ENCODE peak calls at places on chromosomes 1 and 21, in seven cellular contexts. G, O, R, J, S, H and B are unnamed samples.

GRCh38 chr1:172443666-172444453 is at the start of gene PIGC:
- DNase-seq in G (peak), O (peak), R (peak), J (peak), S (peak), H (peak), B (peak)

GRCh38 chr1:228930479-228930957 is 195.2 kb downstream of the RHOU start:
- DNase-seq in G (no peak), O (no peak), R (no peak), J (no peak), S (no peak), H (no peak), B (no peak)

GRCh38 chr1:23483327-23484252 is at the start of gene ASAP3:
- DNase-seq in G (no peak), O (no peak), R (peak), J (no peak), S (peak), H (peak), B (peak)

GRCh38 chr1:15002325-15002724 is 151.2 kb upstream of the TMEM51 start:
- DNase-seq in G (no peak), O (no peak), R (no peak), J (no peak), S (no peak), H (no peak), B (no peak)

GRCh38 chr1:167278497-167278896 is 57.8 kb downstream of the POU2F1 start:
- DNase-seq in G (no peak), O (no peak), R (no peak), J (no peak), S (no peak), H (no peak), B (no peak)

GRCh38 chr1:243294723-243295121 is 38.9 kb downstream of the SDCCAG8 start:
- DNase-seq in G (no peak), O (no peak), R (no peak), J (no peak), S (no peak), H (no peak), B (peak)

GRCh38 chr1:77467741-77468140 is 185.9 kb downstream of the AK5 start:
- DNase-seq in G (no peak), O (no peak), R (no peak), J (no peak), S (no peak), H (no peak), B (peak)

GRCh38 chr1:197954718-197955418 is 37.7 kb downstream of the LHX9 start:
- DNase-seq in G (peak), O (no peak), R (peak), J (no peak), S (no peak), H (no peak), B (no peak)

GRCh38 chr1:33008051-33008914 is 28.4 kb downstream of the AK2 start:
- DNase-seq in G (peak), O (no peak), R (no peak), J (no peak), S (no peak), H (no peak), B (no peak)

GRCh38 chr1:31155216-31155806 is 84.4 kb downstream of the NKAIN1 start:
- DNase-seq in G (peak), O (no peak), R (peak), J (no peak), S (peak), H (peak), B (peak)

GRCh38 chr1:212127219-212127618 is 91.7 kb downstream of the DTL start:
- DNase-seq in G (no peak), O (no peak), R (no peak), J (no peak), S (peak), H (no peak), B (no peak)

GRCh38 chr1:207937204-207937603 is 26.3 kb upstream of the CD34 start:
- DNase-seq in G (no peak), O (no peak), R (no peak), J (no peak), S (no peak), H (no peak), B (no peak)

GRCh38 chr1:167916766-167917511 is 3.0 kb upstream of the ADCY10 start:
- DNase-seq in G (no peak), O (no peak), R (peak), J (no peak), S (no peak), H (no peak), B (no peak)

GRCh38 chr1:213561870-213562269 is 425.9 kb upstream of the PROX1 start:
- DNase-seq in G (no peak), O (no peak), R (no peak), J (no peak), S (no peak), H (no peak), B (no peak)

GRCh38 chr1:82449671-82450070 is 648.9 kb downstream of the ADGRL2 start:
- DNase-seq in G (no peak), O (no peak), R (no peak), J (no peak), S (no peak), H (no peak), B (no peak)

GRCh38 chr1:234676103-234676594 is 66.2 kb upstream of the IRF2BP2 start:
- DNase-seq in G (peak), O (no peak), R (peak), J (no peak), S (no peak), H (peak), B (peak)

GRCh38 chr1:109892476-109893368 is 17.9 kb upstream of the CSF1 start:
- DNase-seq in G (peak), O (no peak), R (no peak), J (no peak), S (no peak), H (no peak), B (peak)

GRCh38 chr1:31647106-31647505 is 2.4 kb upstream of the PEF1 start:
- DNase-seq in G (no peak), O (no peak), R (peak), J (no peak), S (no peak), H (no peak), B (peak)

GRCh38 chr1:206953126-206953525 is 6.9 kb upstream of the PIGR start:
- DNase-seq in G (no peak), O (no peak), R (no peak), J (no peak), S (no peak), H (peak), B (no peak)

GRCh38 chr1:31182352-31182751 is 57.3 kb downstream of the NKAIN1 start:
- DNase-seq in G (peak), O (no peak), R (peak), J (peak), S (no peak), H (peak), B (peak)

DNA sequence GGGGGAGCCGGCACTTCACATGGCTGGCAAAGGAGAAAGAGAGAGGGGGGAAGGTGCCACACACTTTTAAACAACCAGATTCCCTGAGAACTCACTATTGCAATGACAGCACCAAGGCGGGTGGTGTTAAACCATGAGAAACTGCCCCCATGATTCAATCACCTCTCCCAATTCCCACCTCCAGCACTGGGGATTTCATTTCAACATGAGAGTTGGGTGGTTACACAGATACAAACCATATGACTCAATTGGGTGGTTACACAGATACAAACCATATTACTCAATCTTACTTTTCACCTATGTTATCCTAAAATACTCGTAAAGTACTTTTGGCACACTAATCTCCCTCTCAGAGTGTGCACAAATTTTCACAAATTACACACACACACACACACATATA is 1097.5 kb upstream of the TMPRSS15 start:
- DNase-seq in G (no peak), O (no peak), R (no peak), J (no peak), S (no peak), H (no peak), B (no peak)
- TF ChIP-seq CEBPB in G (no peak), O (no peak), R (no peak), J (no peak), S (no peak), H (no peak), B (no peak)

DNA sequence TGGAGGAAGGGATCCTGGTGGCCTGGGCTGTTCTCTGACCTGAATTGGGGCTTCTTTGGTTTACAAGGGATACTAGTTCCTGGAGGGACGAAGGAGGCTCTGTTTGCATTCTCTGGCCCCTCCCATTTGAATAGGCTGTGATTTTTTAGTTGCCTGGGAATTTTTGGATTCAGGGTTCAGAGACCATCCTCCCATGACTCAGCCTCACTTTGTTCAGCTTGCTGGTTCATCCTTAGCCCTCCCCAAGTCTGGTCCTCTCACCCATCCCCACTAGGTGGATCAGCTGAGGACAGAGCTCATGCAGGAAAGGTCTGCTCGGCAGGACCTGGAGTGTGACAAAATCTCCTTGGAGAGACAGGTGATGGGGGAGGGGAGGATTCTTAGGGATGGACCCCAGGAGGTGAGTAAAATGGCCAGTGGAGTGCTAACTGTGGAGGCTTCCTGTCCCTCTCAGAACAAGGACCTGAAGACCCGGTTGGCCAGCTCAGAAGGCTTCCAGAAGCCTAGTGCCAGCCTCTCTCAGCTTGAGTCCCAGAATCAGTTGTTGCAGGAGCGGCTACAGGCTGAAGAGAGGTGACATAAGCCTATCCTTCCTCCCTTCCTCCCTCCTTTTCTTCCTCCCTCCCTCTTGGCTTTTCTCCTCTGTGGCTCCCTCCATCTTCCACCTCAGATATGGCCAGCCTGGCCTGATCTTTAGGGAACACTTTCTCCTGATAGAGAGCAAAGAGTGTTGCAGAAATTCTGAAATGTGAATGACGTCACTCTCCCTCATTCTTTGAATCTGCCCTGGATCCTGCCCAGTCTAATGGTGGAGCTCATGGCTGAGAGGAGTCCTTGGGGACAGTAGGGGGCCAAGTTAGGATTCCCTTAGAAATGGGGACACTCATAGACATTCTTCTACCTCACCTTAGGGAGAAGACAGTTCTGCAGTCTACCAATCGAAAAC is 4.5 kb upstream of the TUFT1 start:
- DNase-seq in G (peak), O (no peak), R (no peak), J (no peak), S (no peak), H (no peak), B (peak)
- TF ChIP-seq CEBPB in G (no peak), O (no peak), R (no peak), J (no peak), S (no peak), H (no peak), B (no peak)

DNA sequence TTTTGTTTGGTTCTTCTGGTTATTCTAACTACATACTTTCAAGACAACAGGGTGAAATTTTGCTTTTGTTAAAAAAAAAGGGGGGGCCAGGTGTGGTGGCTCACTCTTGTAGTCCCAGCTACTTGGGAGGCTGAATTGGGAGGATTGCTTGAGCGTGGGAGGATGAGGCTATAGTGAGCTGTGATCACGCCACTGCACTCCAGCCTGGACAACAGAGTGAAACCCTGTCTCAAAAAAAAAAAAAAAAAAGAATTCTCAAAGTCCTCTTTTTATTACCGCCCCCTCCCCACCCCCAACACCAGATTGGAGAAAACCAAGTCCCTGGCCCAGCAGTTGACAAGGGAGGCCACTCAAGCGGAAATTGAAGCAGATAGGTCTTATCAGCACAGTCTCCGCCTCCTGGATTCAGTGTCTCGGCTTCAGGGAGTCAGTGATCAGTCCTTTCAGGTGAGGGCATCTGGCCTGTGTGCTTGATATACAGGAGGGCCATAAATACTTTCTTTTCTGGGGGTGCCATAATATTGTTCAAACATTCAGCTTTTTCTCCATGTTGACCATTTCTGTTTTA is 50.2 kb downstream of the LAMC2 start:
- DNase-seq in G (no peak), O (no peak), R (no peak), J (no peak), S (no peak), H (no peak), B (no peak)
- TF ChIP-seq CEBPB in G (no peak), O (no peak), R (no peak), J (no peak), S (no peak), H (no peak), B (no peak)

GRCh38 chr1:182699673-182700350 is 15.4 kb upstream of the RGS8 start:
- DNase-seq in G (no peak), O (no peak), R (no peak), J (no peak), S (peak), H (no peak), B (no peak)

GRCh38 chr1:182702826-182703524 is 18.6 kb upstream of the RGS8 start:
- DNase-seq in G (no peak), O (no peak), R (no peak), J (no peak), S (no peak), H (no peak), B (no peak)

GRCh38 chr1:182698977-182699672 is 14.7 kb upstream of the RGS8 start:
- DNase-seq in G (no peak), O (no peak), R (no peak), J (no peak), S (no peak), H (no peak), B (no peak)

GRCh38 chr1:182703539-182703938 is 19.2 kb upstream of the RGS8 start:
- DNase-seq in G (no peak), O (no peak), R (no peak), J (no peak), S (no peak), H (no peak), B (no peak)

GRCh38 chr1:182700351-182700709 is 15.9 kb upstream of the RGS8 start:
- DNase-seq in G (no peak), O (no peak), R (no peak), J (no peak), S (no peak), H (no peak), B (no peak)
- TF ChIP-seq CEBPB in G (no peak), O (no peak), R (no peak), J (no peak), S (no peak), H (no peak), B (no peak)

GRCh38 chr1:78884685-78885452 is 121.7 kb downstream of the ADGRL4 start:
- DNase-seq in G (no peak), O (no peak), R (no peak), J (no peak), S (peak), H (no peak), B (peak)
- TF ChIP-seq CEBPB in G (no peak), O (no peak), R (no peak), J (no peak), S (no peak), H (no peak), B (no peak)

GRCh38 chr1:50873458-50874187 is 86.4 kb downstream of the FAF1 start:
- DNase-seq in G (peak), O (peak), R (peak), J (peak), S (peak), H (peak), B (peak)
- TF ChIP-seq CEBPB in G (no peak), O (no peak), R (no peak), J (no peak), S (no peak), H (peak), B (no peak)

DNA sequence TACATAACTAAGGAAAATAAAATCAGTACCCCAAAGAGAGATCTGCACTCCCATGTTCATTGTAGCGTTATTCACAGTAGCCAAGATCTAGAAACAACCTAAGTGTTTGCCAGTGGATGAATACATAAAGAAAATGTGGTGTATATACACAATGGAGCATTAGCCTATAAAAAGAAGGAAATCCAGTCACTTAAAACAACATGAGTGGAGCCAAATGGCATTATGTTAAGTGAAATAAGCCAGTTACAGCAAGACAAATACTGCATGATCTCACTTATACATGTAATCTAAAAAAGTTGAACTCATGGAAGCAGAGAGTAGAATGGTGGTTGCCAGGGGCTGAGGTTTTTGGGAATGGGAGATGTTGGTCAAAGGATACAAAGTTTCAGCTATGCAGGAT is 508.3 kb upstream of the B3GALT2 start:
- DNase-seq in G (no peak), O (no peak), R (no peak), J (no peak), S (no peak), H (no peak), B (peak)
- TF ChIP-seq CEBPB in G (no peak), O (no peak), R (no peak), J (no peak), S (no peak), H (no peak), B (no peak)

DNA sequence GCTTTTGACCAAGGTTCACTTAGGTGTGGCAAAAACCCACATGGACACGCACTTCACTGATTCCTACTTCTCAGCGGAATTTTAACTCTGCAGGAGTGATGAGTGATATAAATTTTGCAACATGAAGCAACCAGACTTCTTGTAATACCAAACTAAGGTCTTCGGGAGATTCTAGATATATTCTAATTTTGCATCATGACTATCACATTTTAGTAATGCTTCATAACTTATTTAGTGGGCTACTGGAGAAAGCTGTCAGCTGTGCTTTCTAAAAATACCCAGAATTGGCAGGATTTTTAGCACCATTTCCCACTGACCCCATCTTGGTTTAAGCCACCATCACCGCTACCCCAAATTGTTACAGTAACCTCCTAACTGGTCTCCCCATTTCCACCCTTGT is 27.7 kb downstream of the RHCE start:
- DNase-seq in G (no peak), O (no peak), R (no peak), J (no peak), S (no peak), H (no peak), B (no peak)
- TF ChIP-seq CEBPB in G (no peak), O (no peak), R (no peak), J (no peak), S (no peak), H (no peak), B (no peak)

GRCh38 chr1:7255303-7256058 is 470.2 kb downstream of the CAMTA1 start:
- DNase-seq in G (peak), O (no peak), R (no peak), J (no peak), S (no peak), H (no peak), B (peak)

GRCh38 chr1:7256526-7256925 is 471.3 kb downstream of the CAMTA1 start:
- DNase-seq in G (no peak), O (no peak), R (no peak), J (no peak), S (no peak), H (no peak), B (no peak)

GRCh38 chr1:7252411-7253117 is 467.3 kb downstream of the CAMTA1 start:
- DNase-seq in G (no peak), O (no peak), R (no peak), J (no peak), S (no peak), H (no peak), B (no peak)

GRCh38 chr1:7253118-7253480 is 467.8 kb downstream of the CAMTA1 start:
- DNase-seq in G (no peak), O (no peak), R (no peak), J (no peak), S (no peak), H (no peak), B (peak)

DNA sequence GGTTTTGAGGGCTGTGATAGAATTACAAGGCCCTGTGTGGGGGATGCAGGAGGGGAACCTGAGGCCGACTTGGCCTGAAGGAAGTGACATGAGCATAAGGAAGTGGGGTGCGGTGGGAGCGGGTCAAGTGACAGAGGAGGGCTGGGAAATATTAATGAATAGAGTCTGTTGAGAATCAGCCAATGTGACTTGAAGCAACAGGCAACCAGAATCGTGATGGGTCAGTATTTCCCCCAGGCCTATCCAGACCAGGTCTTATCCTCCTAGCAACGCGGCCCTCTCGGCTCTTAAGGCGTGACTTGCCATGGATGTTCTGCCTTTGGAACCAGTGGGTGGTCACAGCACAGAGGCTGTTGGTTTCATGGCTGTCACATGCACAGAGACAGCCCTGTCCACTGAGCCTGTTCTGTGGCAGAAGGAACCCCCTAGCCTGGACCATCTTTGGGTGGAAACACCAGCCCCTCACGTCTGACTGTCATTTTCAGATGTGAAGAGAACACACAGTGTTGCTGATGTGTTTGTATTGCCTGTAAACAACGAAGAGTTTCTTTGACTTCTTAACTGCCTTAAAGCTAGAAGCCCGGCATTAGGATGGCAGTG is 468.8 kb downstream of the CAMTA1 start:
- DNase-seq in G (no peak), O (no peak), R (no peak), J (no peak), S (no peak), H (no peak), B (no peak)
- TF ChIP-seq CEBPB in G (no peak), O (no peak), R (no peak), J (no peak), S (no peak), H (no peak), B (no peak)

GRCh38 chr21:33115586-33116541 is 45.9 kb downstream of the OLIG1 start:
- DNase-seq in G (no peak), O (no peak), R (no peak), J (no peak), S (no peak), H (no peak), B (no peak)
- TF ChIP-seq CEBPB in G (no peak), O (no peak), R (no peak), J (no peak), S (no peak), H (no peak), B (no peak)